ENCODE peak calls at places on chromosomes 7 and 10, in nine cellular contexts. J is ascending aorta, Z is AG04450, T is foreskin fibroblast, P is sigmoid colon, O is transverse colon, D is left ventricle myocardium inferior, L is HCT116, Y is AG09309. U is an unnamed sample.

GRCh38 chr10:55263327-55263726 is 462.3 kb upstream of the PCDH15 start:
- DNase-seq in P (no peak), D (no peak), O (no peak), J (no peak), Y (no peak), Z (no peak), L (no peak), T (no peak), U (no peak)

GRCh38 chr7:95546647-95547046 is 49.7 kb downstream of the PDK4 start:
- DNase-seq in J (no peak), Y (no peak), D (no peak), P (no peak), O (no peak), L (no peak), Z (no peak), T (no peak), U (no peak)

GRCh38 chr7:80630611-80631010 is 7.8 kb upstream of the CD36 start:
- DNase-seq in L (no peak), Y (no peak), D (no peak), J (no peak), O (no peak), P (no peak), Z (no peak), T (no peak), U (no peak)

GRCh38 chr7:11830582-11831382 is 1.2 kb downstream of the THSD7A start:
- DNase-seq in L (no peak), P (no peak), T (no peak), Y (no peak), D (no peak), J (no peak), O (no peak), Z (no peak), U (no peak)

GRCh38 chr10:80397014-80397413 is 11.3 kb upstream of the PRXL2A start:
- DNase-seq in O (no peak), Y (no peak), T (no peak), P (no peak), L (no peak), J (no peak), Z (no peak), D (no peak), U (no peak)

GRCh38 chr7:43906327-43907010 is at the start of gene URGCP:
- DNase-seq in J (no peak), P (peak), Y (no peak), D (peak), O (peak), L (no peak), T (no peak), Z (no peak), U (peak)

GRCh38 chr10:42632557-42632956 is 5.8 kb downstream of the ZNF33B start:
- DNase-seq in D (no peak), Z (no peak), J (no peak), T (no peak), O (no peak), L (no peak), Y (no peak), P (no peak), U (no peak)

GRCh38 chr7:130397472-130397871 is 17.2 kb downstream of the CPA1 start:
- DNase-seq in L (no peak), P (no peak), J (no peak), O (no peak), Y (no peak), T (no peak), D (no peak), Z (no peak), U (no peak)

GRCh38 chr10:118595598-118596425 is at the start of gene PRLHR:
- DNase-seq in Z (no peak), P (no peak), T (no peak), Y (no peak), L (no peak), J (no peak), O (no peak), D (no peak), U (no peak)

GRCh38 chr10:778626-779330 is 89.3 kb upstream of the DIP2C start:
- DNase-seq in Z (no peak), P (peak), O (no peak), D (no peak), T (no peak), L (no peak), J (no peak), Y (no peak), U (no peak)

GRCh38 chr10:112953760-112954159 is 3.7 kb downstream of the TCF7L2 start:
- DNase-seq in D (no peak), Z (no peak), Y (no peak), P (no peak), T (peak), O (no peak), L (no peak), J (no peak), U (no peak)

GRCh38 chr7:13262929-13263530 is 575.6 kb downstream of the ARL4A start:
- DNase-seq in Y (no peak), O (no peak), P (no peak), D (no peak), L (peak), T (peak), Z (peak), J (no peak), U (no peak)

GRCh38 chr7:8597565-8597964 is 164.2 kb downstream of the NXPH1 start:
- DNase-seq in J (no peak), T (no peak), D (no peak), L (no peak), Z (no peak), O (no peak), Y (no peak), P (no peak), U (no peak)

GRCh38 chr10:105063796-105064195 is 422.7 kb downstream of the SORCS3 start:
- DNase-seq in O (peak), T (peak), D (peak), L (peak), Y (no peak), J (no peak), P (no peak), Z (no peak), U (no peak)

GRCh38 chr7:47047384-47047783 is 534.5 kb downstream of the TNS3 start:
- DNase-seq in O (no peak), Y (no peak), Z (no peak), J (no peak), P (no peak), D (no peak), T (no peak), L (no peak), U (no peak)

GRCh38 chr10:128147669-128148068 is 21.4 kb upstream of the MKI67 start:
- DNase-seq in P (no peak), Z (peak), O (no peak), T (peak), J (no peak), D (no peak), L (no peak), Y (peak), U (no peak)

GRCh38 chr7:22913116-22913515 is 90.5 kb upstream of the TOMM7 start:
- DNase-seq in Z (no peak), L (no peak), T (no peak), O (no peak), J (no peak), Y (no peak), D (no peak), P (no peak), U (no peak)

GRCh38 chr10:68665841-68666240 is 55.2 kb upstream of the CCAR1 start:
- DNase-seq in Z (peak), O (no peak), T (peak), L (no peak), P (no peak), D (no peak), Y (peak), J (no peak), U (no peak)

GRCh38 chr7:97845622-97846203 is 26.5 kb downstream of the ASNS start:
- DNase-seq in L (peak), Z (no peak), P (no peak), J (no peak), Y (no peak), O (no peak), D (no peak), T (no peak), U (no peak)

GRCh38 chr7:86991844-86992243 is 67.6 kb downstream of the ELAPOR2 start:
- DNase-seq in O (no peak), D (no peak), Z (no peak), P (no peak), Y (no peak), L (no peak), J (no peak), T (no peak), U (no peak)

GRCh38 chr10:131214521-131215244 is 96.8 kb downstream of the TCERG1L start:
- DNase-seq in D (no peak), P (no peak), O (no peak), Y (no peak), J (no peak), Z (no peak), T (no peak), L (no peak), U (no peak)

GRCh38 chr7:98265841-98266271 is 13.8 kb upstream of the TECPR1 start:
- DNase-seq in O (no peak), P (no peak), D (no peak), J (no peak), Z (no peak), Y (no peak), L (no peak), T (peak), U (no peak)

GRCh38 chr10:48579251-48579960 is 25.5 kb downstream of the ARHGAP22 start:
- DNase-seq in Y (peak), L (no peak), D (no peak), J (no peak), Z (peak), P (no peak), T (no peak), O (no peak), U (no peak)

GRCh38 chr10:120656121-120656520 is 195.0 kb upstream of the WDR11 start:
- DNase-seq in O (no peak), P (no peak), Y (no peak), D (no peak), Z (no peak), J (no peak), T (no peak), L (no peak), U (no peak)

GRCh38 chr7:117068511-117069155 is 115.3 kb downstream of the ST7 start:
- DNase-seq in L (no peak), J (no peak), O (no peak), P (no peak), D (no peak), Z (no peak), T (no peak), Y (no peak), U (no peak)

GRCh38 chr10:6120691-6121090 is 31.9 kb downstream of the RBM17 start:
- DNase-seq in T (no peak), D (no peak), L (no peak), Z (no peak), P (peak), Y (no peak), O (no peak), J (no peak), U (no peak)

GRCh38 chr10:31031205-31031665 is 430 bp downstream of the ZNF438 start:
- DNase-seq in D (no peak), J (no peak), P (no peak), Y (no peak), L (no peak), Z (no peak), O (no peak), T (no peak), U (peak)

GRCh38 chr7:16114633-16115032 is 306.7 kb downstream of the CRPPA start:
- DNase-seq in J (no peak), T (peak), O (no peak), D (no peak), P (no peak), L (peak), Y (peak), Z (peak), U (no peak)

GRCh38 chr10:71623098-71623985 is 96.2 kb downstream of the C10orf105 start:
- DNase-seq in Y (no peak), Z (no peak), T (peak), O (peak), P (no peak), J (no peak), D (no peak), L (no peak), U (no peak)

GRCh38 chr10:70991140-70992124 is 103.1 kb upstream of the PCBD1 start:
- DNase-seq in O (no peak), Y (no peak), D (no peak), Z (no peak), T (no peak), P (no peak), J (no peak), L (no peak), U (no peak)

GRCh38 chr7:100878013-100878412 is 3.1 kb downstream of the SRRT start:
- DNase-seq in T (no peak), D (no peak), J (no peak), P (no peak), Z (no peak), Y (no peak), O (no peak), L (no peak), U (no peak)

GRCh38 chr7:118029881-118030422 is 154.0 kb upstream of the LSM8 start:
- DNase-seq in J (no peak), T (no peak), D (no peak), L (no peak), Y (no peak), O (no peak), Z (no peak), P (no peak), U (no peak)

GRCh38 chr10:4658777-4659176 is 167.2 kb upstream of the AKR1E2 start:
- DNase-seq in T (no peak), Z (no peak), L (no peak), J (no peak), O (no peak), D (no peak), P (no peak), Y (no peak), U (no peak)

GRCh38 chr10:4653160-4653559 is 172.8 kb upstream of the AKR1E2 start:
- DNase-seq in P (no peak), L (no peak), J (no peak), Y (no peak), Z (no peak), D (no peak), O (no peak), T (no peak), U (no peak)

GRCh38 chr10:4654496-4654895 is 171.5 kb upstream of the AKR1E2 start:
- DNase-seq in O (no peak), P (no peak), T (no peak), D (no peak), J (no peak), L (no peak), Y (no peak), Z (no peak), U (no peak)

GRCh38 chr10:4655406-4655805 is 170.6 kb upstream of the AKR1E2 start:
- DNase-seq in Y (no peak), T (no peak), L (no peak), O (no peak), P (no peak), D (no peak), Z (no peak), J (no peak), U (no peak)

DNA sequence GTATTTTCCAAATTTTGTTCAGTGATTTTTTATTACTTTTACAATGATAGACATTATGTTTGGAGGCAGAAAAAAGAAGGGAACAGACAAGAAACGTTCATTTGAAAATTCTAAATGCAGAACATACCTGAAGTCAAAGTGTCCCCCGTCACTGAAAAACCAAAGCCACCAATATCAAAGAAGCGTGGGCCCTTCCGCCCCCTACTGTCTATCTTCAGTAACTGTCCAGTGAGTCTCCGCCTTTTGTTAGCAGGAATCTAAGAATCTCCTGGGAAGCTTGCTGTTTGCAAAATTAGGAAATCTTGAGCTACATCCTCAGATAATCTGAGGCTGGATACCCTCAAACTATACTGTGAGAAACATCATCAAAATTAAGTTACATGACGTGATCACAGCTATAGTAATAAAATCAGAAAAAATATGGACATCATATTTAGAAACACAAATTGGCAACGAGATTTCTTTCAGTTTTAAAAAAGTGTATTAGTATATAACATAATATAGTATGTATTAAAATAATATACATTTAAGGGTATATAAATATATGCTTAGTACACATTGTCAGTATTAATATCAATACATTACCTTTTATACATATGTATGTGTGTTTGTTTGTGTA is 169.3 kb upstream of the AKR1E2 start:
- DNase-seq in P (peak), Z (no peak), L (peak), Y (no peak), O (peak), T (peak), J (no peak), D (peak), U (peak)
- TF ChIP-seq CTCF in P (peak), Z (peak), L (peak), Y (peak), O (peak), T (peak), J (peak), D (peak), U (peak)

GRCh38 chr10:47113907-47114500 is 186.0 kb upstream of the GDF10 start:
- DNase-seq in L (no peak), O (no peak), J (no peak), Y (no peak), T (no peak), P (no peak), D (no peak), Z (no peak), U (no peak)

GRCh38 chr10:47115322-47115721 is 184.7 kb upstream of the GDF10 start:
- DNase-seq in O (no peak), Z (no peak), J (no peak), L (no peak), D (no peak), T (no peak), P (no peak), Y (no peak), U (no peak)

GRCh38 chr10:47114680-47115186 is 185.3 kb upstream of the GDF10 start:
- DNase-seq in J (no peak), L (no peak), Z (no peak), O (no peak), D (no peak), P (no peak), Y (no peak), T (no peak), U (no peak)

GRCh38 chr10:47112612-47113011 is 187.4 kb upstream of the GDF10 start:
- DNase-seq in Y (no peak), P (no peak), O (no peak), J (no peak), T (no peak), Z (no peak), L (no peak), D (no peak), U (no peak)

GRCh38 chr10:47111329-47111862 is 188.6 kb upstream of the GDF10 start:
- DNase-seq in Y (no peak), L (no peak), Z (no peak), O (no peak), T (no peak), P (no peak), D (no peak), J (no peak), U (no peak)
- TF ChIP-seq CTCF in Y (no peak), L (no peak), Z (no peak), O (no peak), T (no peak), P (no peak), D (no peak), J (no peak), U (no peak)

GRCh38 chr7:1844956-1845390 is 174.9 kb downstream of the ELFN1 start:
- DNase-seq in Z (no peak), D (peak), T (no peak), P (peak), J (no peak), O (peak), L (no peak), Y (no peak), U (no peak)

GRCh38 chr7:1844336-1844955 is 174.4 kb downstream of the ELFN1 start:
- DNase-seq in J (no peak), Y (no peak), L (no peak), Z (no peak), P (peak), D (peak), O (no peak), T (no peak), U (no peak)

GRCh38 chr7:1843921-1844335 is 173.9 kb downstream of the ELFN1 start:
- DNase-seq in T (no peak), Z (no peak), L (no peak), D (peak), P (peak), Y (no peak), J (no peak), O (peak), U (no peak)

GRCh38 chr7:1843271-1843861 is 173.3 kb downstream of the ELFN1 start:
- DNase-seq in D (no peak), L (no peak), O (no peak), Z (no peak), P (peak), J (no peak), Y (no peak), T (peak), U (no peak)

DNA sequence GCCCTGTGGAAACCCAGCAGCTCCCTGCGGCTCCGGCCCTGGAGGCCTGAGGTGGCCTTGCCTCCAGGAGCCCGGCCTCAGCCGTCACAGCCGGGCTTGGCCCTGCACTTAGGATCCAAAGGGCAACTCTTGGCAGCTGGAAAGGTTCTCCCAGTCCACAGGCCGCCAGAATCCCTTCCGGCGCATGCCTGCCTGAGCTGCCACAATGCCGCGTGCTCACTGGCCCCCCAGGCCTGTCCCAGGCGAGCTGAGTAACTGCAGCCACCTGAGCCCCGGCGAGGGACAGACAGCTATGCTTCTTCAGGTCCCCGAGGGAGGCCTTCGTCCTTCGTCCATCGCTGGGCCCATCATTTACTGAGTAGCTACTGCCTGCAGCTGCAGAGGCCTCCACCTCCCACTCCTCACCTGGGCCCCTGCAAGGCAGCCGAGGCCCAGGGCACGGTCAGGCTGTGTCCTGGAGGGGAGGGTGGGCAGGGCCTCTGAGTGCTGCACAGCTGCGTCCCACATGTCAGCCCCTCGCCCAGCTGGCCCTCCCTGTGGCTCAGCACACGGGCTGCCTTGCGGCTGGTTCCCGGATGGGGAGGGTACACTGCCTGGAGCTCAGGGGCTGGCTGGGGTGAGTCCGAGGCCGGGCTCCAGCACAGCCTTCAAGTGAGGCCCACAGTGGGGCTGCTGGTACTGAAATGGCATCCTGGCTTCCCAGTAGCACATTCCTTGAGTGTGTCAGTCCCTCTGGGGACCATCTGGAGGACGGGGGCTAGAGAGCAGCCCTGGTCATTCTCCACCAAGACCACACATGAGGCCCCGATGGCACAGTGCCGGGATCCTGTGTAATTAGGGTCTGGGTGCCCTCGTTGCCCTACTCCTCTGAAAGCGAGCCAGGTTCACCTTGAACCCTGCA is 172.5 kb downstream of the ELFN1 start:
- DNase-seq in P (peak), D (peak), Z (no peak), O (peak), Y (no peak), T (peak), J (no peak), L (no peak), U (no peak)
- TF ChIP-seq CTCF in P (no peak), D (no peak), Z (no peak), O (no peak), Y (no peak), T (no peak), J (no peak), L (no peak), U (no peak)

DNA sequence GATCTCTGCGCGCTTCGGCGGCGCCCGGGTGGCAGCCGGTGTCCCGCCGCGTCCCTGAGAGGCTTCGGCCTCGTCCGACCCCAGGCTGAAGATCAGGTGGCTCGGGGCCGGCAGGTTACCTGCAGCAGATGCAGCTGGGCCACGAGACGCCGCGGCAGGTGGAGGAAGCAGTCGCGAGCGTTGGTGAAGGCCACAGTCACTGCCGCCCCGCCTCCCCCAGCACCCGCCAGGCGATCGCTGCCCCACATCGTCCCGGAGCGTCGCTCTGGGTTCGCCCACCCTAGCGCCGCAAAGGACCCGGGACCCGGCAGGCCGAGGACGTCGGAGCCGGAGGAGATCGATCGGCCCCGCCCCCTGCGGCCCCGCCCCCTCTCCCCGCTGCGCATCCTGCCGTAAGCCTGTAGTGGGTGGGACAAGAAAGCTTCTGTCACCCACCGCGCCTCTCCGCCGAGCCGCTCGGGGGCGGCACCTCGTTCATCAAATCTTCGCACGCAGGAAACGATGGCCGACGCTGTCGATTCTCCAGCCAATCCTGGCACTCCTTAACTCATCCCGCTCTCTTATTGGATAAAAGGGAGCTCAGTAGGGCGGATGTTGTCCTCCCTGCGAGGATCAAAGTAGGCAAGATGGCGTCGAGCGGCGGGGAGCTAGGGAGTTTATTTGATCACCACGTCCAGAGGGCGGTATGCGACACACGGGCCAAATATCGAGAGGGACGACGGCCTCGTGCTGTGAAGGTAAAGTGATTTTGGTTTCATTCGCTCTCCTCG is at the start of the genes PEX1 and RBM48:
- DNase-seq in J (peak), O (peak), Z (peak), L (peak), D (peak), Y (peak), P (peak), T (peak), U (peak)
- TF ChIP-seq CTCF in J (no peak), O (peak), Z (peak), L (peak), D (peak), Y (peak), P (peak), T (no peak), U (peak)

U was measured in natural killer cell.